ENCODE peak calls at places on chromosomes 11 and 22, in five cellular contexts. X is lung, B is AG04449, I is NB4, Z is mucosa of descending colon. W is an unnamed sample.

GRCh38 chr11:68666854-68667253 is 17.5 kb upstream of the GAL start:
- DNase-seq in X (no peak), B (no peak), I (peak), Z (no peak), W (no peak)

GRCh38 chr11:34558211-34558610 is 44.6 kb upstream of the ELF5 start:
- DNase-seq in X (no peak), B (no peak), I (no peak), Z (no peak), W (no peak)

GRCh38 chr11:103433976-103434375 is 324.8 kb downstream of the DYNC2H1 start:
- DNase-seq in X (no peak), B (no peak), I (no peak), Z (no peak), W (peak)

GRCh38 chr11:32006799-32007388 is 84.0 kb upstream of the RCN1 start:
- DNase-seq in X (no peak), B (peak), I (peak), Z (no peak), W (peak)

GRCh38 chr22:30537083-30537731 is 9.3 kb downstream of the SEC14L6 start:
- DNase-seq in X (no peak), B (no peak), I (no peak), Z (no peak), W (no peak)

GRCh38 chr11:78516281-78516680 is 58.4 kb downstream of the NARS2 start:
- DNase-seq in X (no peak), B (no peak), I (no peak), Z (no peak), W (no peak)

GRCh38 chr22:47940211-47940610 is 1177.8 kb downstream of the TBC1D22A start:
- DNase-seq in X (no peak), B (no peak), I (no peak), Z (no peak), W (no peak)

GRCh38 chr11:34299284-34299961 is 58.4 kb downstream of the ABTB2 start:
- DNase-seq in X (no peak), B (no peak), I (no peak), Z (no peak), W (no peak)

GRCh38 chr11:46238078-46238966 is 39.1 kb upstream of the CREB3L1 start:
- DNase-seq in X (peak), B (no peak), I (peak), Z (peak), W (no peak)

GRCh38 chr11:132874638-132875037 is 657.7 kb downstream of the OPCML start:
- DNase-seq in X (no peak), B (peak), I (no peak), Z (no peak), W (no peak)

GRCh38 chr22:37089451-37089850 is 20.1 kb downstream of the TMPRSS6 start:
- DNase-seq in X (no peak), B (no peak), I (no peak), Z (no peak), W (no peak)

GRCh38 chr11:117171007-117171647 is 7.4 kb upstream of the SIDT2 start:
- DNase-seq in X (no peak), B (no peak), I (no peak), Z (no peak), W (no peak)

GRCh38 chr11:66727282-66727882 is 1.6 kb downstream of the SPTBN2 start:
- DNase-seq in X (no peak), B (no peak), I (peak), Z (peak), W (peak)

GRCh38 chr22:46547179-46547882 is 9.9 kb upstream of the CELSR1 start:
- DNase-seq in X (no peak), B (no peak), I (no peak), Z (no peak), W (no peak)

GRCh38 chr11:94794287-94795168 is 26.4 kb downstream of the AMOTL1 start:
- DNase-seq in X (peak), B (peak), I (peak), Z (no peak), W (no peak)

GRCh38 chr11:76607431-76607830 is 63.1 kb downstream of the LRRC32 start:
- DNase-seq in X (no peak), B (no peak), I (no peak), Z (no peak), W (no peak)

GRCh38 chr22:30902496-30903357 is 65.8 kb downstream of the MORC2 start:
- DNase-seq in X (no peak), B (no peak), I (no peak), Z (no peak), W (no peak)

GRCh38 chr11:1938343-1939005 is 8.7 kb upstream of the MRPL23 start:
- DNase-seq in X (no peak), B (no peak), I (no peak), Z (peak), W (no peak)

GRCh38 chr11:23211221-23211620 is 350.9 kb upstream of the CCDC179 start:
- DNase-seq in X (no peak), B (no peak), I (no peak), Z (no peak), W (no peak)

GRCh38 chr22:31818481-31819392 is 64.9 kb downstream of the DEPDC5 start:
- DNase-seq in X (no peak), B (no peak), I (peak), Z (no peak), W (no peak)

GRCh38 chr22:33620085-33620484 is 300.2 kb downstream of the LARGE1 start:
- DNase-seq in X (no peak), B (no peak), I (no peak), Z (no peak), W (no peak)

GRCh38 chr11:35003658-35004057 is 87.2 kb downstream of the PDHX start:
- DNase-seq in X (no peak), B (no peak), I (no peak), Z (no peak), W (no peak)

DNA sequence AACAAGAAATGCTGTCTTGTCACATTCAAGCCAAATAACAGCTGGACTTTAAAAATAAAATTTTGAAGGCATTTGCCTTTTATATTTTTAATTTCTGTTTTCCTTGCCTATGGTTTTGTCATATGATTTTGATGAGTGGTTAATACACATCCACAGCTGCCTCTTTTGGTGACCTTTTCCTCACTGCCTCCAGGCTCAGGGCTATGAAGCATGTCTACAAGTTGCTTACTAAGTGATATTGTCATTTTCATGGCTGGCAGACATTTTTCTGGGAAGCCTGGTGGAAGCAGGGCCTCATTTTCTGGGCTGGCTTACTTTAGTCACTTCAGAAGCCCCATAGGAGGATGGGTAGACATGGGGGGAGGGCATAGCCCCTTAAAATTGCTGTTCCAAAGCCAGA is 344.9 kb downstream of the SOX6 start:
- DNase-seq in X (no peak), B (no peak), I (no peak), Z (no peak), W (no peak)
- H3K4me3 ChIP-seq in X (no peak), B (no peak), I (no peak), Z (no peak), W (no peak)

DNA sequence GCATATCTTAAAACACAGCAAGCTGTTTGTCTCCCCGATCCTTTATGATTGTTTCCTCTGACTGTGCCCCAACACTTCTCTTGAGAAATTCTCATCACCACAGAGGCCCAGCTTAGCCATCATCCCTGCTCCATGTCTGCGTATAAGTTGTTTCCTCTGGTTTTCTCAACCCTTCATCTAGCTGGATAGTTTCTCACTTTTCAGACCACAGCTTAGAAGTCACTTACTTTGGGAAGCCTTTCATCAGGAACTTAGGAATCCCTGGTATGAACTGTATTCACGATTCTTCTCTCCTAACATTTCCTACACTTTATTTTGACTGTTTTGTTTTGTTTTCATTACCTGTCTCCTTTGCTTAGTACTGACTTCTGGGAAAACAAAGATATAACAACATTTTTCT is 295.2 kb downstream of the GUCY1A2 start:
- DNase-seq in X (no peak), B (no peak), I (no peak), Z (no peak), W (no peak)
- H3K4me3 ChIP-seq in X (no peak), B (no peak), I (no peak), Z (no peak), W (no peak)

DNA sequence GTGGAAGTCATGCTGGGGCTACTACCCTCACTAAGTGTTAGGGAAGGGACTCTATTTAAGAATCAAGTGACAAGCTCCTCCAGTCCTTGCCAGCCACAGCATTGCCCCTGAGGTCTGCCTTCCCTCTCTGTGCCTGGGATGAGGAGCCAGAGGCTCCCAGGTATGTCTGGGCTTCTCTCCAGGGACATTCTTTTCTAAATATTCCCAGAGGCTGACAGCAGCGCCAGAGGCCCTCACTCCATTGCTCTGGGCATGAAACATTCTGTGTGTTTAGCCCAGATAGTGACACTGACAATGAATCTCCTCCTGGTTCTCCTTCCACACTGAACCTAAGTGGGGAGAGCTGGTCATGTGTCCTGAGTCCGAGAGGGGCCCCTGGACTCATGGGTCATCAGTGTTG is 2.2 kb downstream of the OR51E1 start:
- DNase-seq in X (no peak), B (no peak), I (no peak), Z (no peak), W (no peak)
- H3K4me3 ChIP-seq in X (no peak), B (no peak), I (no peak), Z (no peak), W (no peak)

GRCh38 chr22:26170795-26171194 is 1.5 kb downstream of the SEZ6L start:
- DNase-seq in X (no peak), B (no peak), I (peak), Z (no peak), W (no peak)

GRCh38 chr22:26169312-26170111 is at the start of gene SEZ6L:
- DNase-seq in X (no peak), B (no peak), I (peak), Z (no peak), W (no peak)

GRCh38 chr22:26170112-26170492 is 840 bp downstream of the SEZ6L start:
- DNase-seq in X (no peak), B (no peak), I (peak), Z (no peak), W (no peak)

GRCh38 chr22:26172389-26172990 is 3.2 kb downstream of the SEZ6L start:
- DNase-seq in X (no peak), B (no peak), I (peak), Z (peak), W (peak)

DNA sequence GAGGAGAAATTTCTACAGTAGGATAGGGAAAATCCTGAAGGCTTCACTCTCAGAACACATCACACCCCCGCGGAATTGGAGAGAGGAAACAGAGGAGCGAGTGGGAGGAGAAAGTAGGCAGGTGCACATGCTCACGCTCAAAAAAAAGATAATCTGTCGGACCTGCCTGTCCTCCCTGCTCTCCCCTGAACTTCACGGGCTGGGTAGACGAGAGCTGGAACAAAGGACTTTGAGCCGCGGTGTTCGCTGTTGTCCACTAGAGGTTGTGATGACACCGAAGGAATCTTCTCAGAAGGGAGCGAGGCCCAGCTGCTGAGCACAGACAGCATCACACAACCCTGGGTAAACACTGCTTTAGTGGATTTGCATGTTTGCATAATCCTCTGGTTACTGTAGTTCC is 5.0 kb downstream of the SEZ6L start:
- DNase-seq in X (no peak), B (no peak), I (peak), Z (no peak), W (peak)
- H3K4me3 ChIP-seq in X (no peak), B (no peak), I (no peak), Z (no peak), W (no peak)

W was measured in HAP-1.